ENCODE peak calls at places on chromosome 6, in four cellular contexts. One of them, this sample, is unnamed.

GRCh38 chr6:53741001-53741400 is 53.8 kb upstream of the LRRC1 start:
- DNase-seq in stomach: no peak
- DNase-seq in NCI-H1048: no peak
- DNase-seq in mesothelial cell of epicardium: no peak
- DNase-seq in this sample: no peak

GRCh38 chr6:65650086-65650485 is 56.9 kb downstream of the EYS start:
- DNase-seq in NCI-H1048: no peak
- DNase-seq in stomach: no peak
- DNase-seq in mesothelial cell of epicardium: no peak
- DNase-seq in this sample: no peak

GRCh38 chr6:27897580-27898206 is 14.5 kb downstream of the OR2B2 start:
- DNase-seq in NCI-H1048: no peak
- DNase-seq in mesothelial cell of epicardium: no peak
- DNase-seq in stomach: no peak
- DNase-seq in this sample: no peak

GRCh38 chr6:43708857-43709653 is 21.5 kb upstream of the MRPS18A start:
- DNase-seq in stomach: no peak
- DNase-seq in NCI-H1048: no peak
- DNase-seq in mesothelial cell of epicardium: no peak
- DNase-seq in this sample: no peak

GRCh38 chr6:27870486-27870885 is 41.7 kb downstream of the OR2B2 start:
- DNase-seq in mesothelial cell of epicardium: no peak
- DNase-seq in NCI-H1048: no peak
- DNase-seq in stomach: no peak
- DNase-seq in this sample: no peak

GRCh38 chr6:81561731-81562130 is 190.8 kb downstream of the TENT5A start:
- DNase-seq in mesothelial cell of epicardium: no peak
- DNase-seq in stomach: no peak
- DNase-seq in NCI-H1048: no peak
- DNase-seq in this sample: no peak

GRCh38 chr6:75893058-75893775 is 144.2 kb downstream of the MYO6 start:
- DNase-seq in stomach: no peak
- DNase-seq in NCI-H1048: peak
- DNase-seq in mesothelial cell of epicardium: no peak
- DNase-seq in this sample: no peak

GRCh38 chr6:31887608-31888007 is 8.8 kb upstream of the SLC44A4 start:
- DNase-seq in mesothelial cell of epicardium: no peak
- DNase-seq in stomach: no peak
- DNase-seq in NCI-H1048: no peak
- DNase-seq in this sample: no peak

GRCh38 chr6:150868759-150869158 is 3.3 kb downstream of the MTHFD1L start:
- DNase-seq in mesothelial cell of epicardium: no peak
- DNase-seq in stomach: no peak
- DNase-seq in NCI-H1048: no peak
- DNase-seq in this sample: no peak

GRCh38 chr6:9540534-9541126 is 874.2 kb downstream of the TFAP2A start:
- DNase-seq in mesothelial cell of epicardium: no peak
- DNase-seq in stomach: no peak
- DNase-seq in NCI-H1048: peak
- DNase-seq in this sample: no peak

GRCh38 chr6:169162968-169163903 is 90.4 kb downstream of the THBS2 start:
- DNase-seq in mesothelial cell of epicardium: no peak
- DNase-seq in NCI-H1048: no peak
- DNase-seq in stomach: no peak
- DNase-seq in this sample: no peak

GRCh38 chr6:147158881-147159280 is 45.3 kb upstream of the STXBP5 start:
- DNase-seq in mesothelial cell of epicardium: no peak
- DNase-seq in NCI-H1048: no peak
- DNase-seq in stomach: no peak
- DNase-seq in this sample: no peak

GRCh38 chr6:74087898-74088297 is 391.9 kb downstream of the CD109 start:
- DNase-seq in mesothelial cell of epicardium: no peak
- DNase-seq in NCI-H1048: no peak
- DNase-seq in stomach: no peak
- DNase-seq in this sample: no peak

GRCh38 chr6:34919651-34920050 is 30.6 kb downstream of the ANKS1A start:
- DNase-seq in mesothelial cell of epicardium: no peak
- DNase-seq in stomach: no peak
- DNase-seq in NCI-H1048: no peak
- DNase-seq in this sample: no peak

GRCh38 chr6:7129784-7130569 is 22.2 kb downstream of the RREB1 start:
- DNase-seq in NCI-H1048: no peak
- DNase-seq in mesothelial cell of epicardium: no peak
- DNase-seq in stomach: no peak
- DNase-seq in this sample: peak

GRCh38 chr6:80527552-80528052 is 421.1 kb downstream of the BCKDHB start:
- DNase-seq in mesothelial cell of epicardium: no peak
- DNase-seq in NCI-H1048: no peak
- DNase-seq in stomach: no peak
- DNase-seq in this sample: no peak

GRCh38 chr6:35757461-35758123 is 18.8 kb upstream of the CLPSL2 start:
- DNase-seq in mesothelial cell of epicardium: no peak
- DNase-seq in NCI-H1048: no peak
- DNase-seq in stomach: no peak
- DNase-seq in this sample: no peak

GRCh38 chr6:169858935-169859351 is 107.5 kb downstream of the ERMARD start:
- DNase-seq in stomach: peak
- DNase-seq in NCI-H1048: no peak
- DNase-seq in mesothelial cell of epicardium: peak
- DNase-seq in this sample: no peak

GRCh38 chr6:42260424-42260888 is 42.8 kb upstream of the MRPS10 start:
- DNase-seq in mesothelial cell of epicardium: no peak
- DNase-seq in stomach: no peak
- DNase-seq in NCI-H1048: no peak
- DNase-seq in this sample: no peak

GRCh38 chr6:113457156-113457555 is 400.0 kb upstream of the MARCKS start:
- DNase-seq in stomach: no peak
- DNase-seq in NCI-H1048: no peak
- DNase-seq in mesothelial cell of epicardium: no peak
- DNase-seq in this sample: no peak

GRCh38 chr6:22126910-22127309 is 169.9 kb downstream of the PRL start:
- DNase-seq in mesothelial cell of epicardium: no peak
- DNase-seq in stomach: no peak
- DNase-seq in NCI-H1048: no peak
- DNase-seq in this sample: no peak

GRCh38 chr6:31513456-31514165 is 15.2 kb upstream of the MCCD1 start:
- DNase-seq in NCI-H1048: no peak
- DNase-seq in stomach: no peak
- DNase-seq in mesothelial cell of epicardium: no peak
- DNase-seq in this sample: no peak

GRCh38 chr6:46935687-46936086 is 13.9 kb upstream of the ADGRF5 start:
- DNase-seq in mesothelial cell of epicardium: no peak
- DNase-seq in NCI-H1048: no peak
- DNase-seq in stomach: no peak
- DNase-seq in this sample: peak

GRCh38 chr6:169933251-169933821 is 181.9 kb downstream of the ERMARD start:
- DNase-seq in NCI-H1048: no peak
- DNase-seq in stomach: peak
- DNase-seq in mesothelial cell of epicardium: no peak
- DNase-seq in this sample: no peak

GRCh38 chr6:30071081-30071818 is 4.3 kb downstream of the PPP1R11 start:
- DNase-seq in stomach: no peak
- DNase-seq in mesothelial cell of epicardium: peak
- DNase-seq in NCI-H1048: no peak
- DNase-seq in this sample: peak

GRCh38 chr6:3734023-3734422 is 17.5 kb downstream of the PXDC1 start:
- DNase-seq in stomach: no peak
- DNase-seq in mesothelial cell of epicardium: no peak
- DNase-seq in NCI-H1048: no peak
- DNase-seq in this sample: no peak

GRCh38 chr6:10458287-10458686 is 43.4 kb upstream of the TFAP2A start:
- DNase-seq in stomach: no peak
- DNase-seq in NCI-H1048: no peak
- DNase-seq in mesothelial cell of epicardium: no peak
- DNase-seq in this sample: no peak

GRCh38 chr6:12849420-12850200 is 133.0 kb downstream of the PHACTR1 start:
- DNase-seq in NCI-H1048: no peak
- DNase-seq in mesothelial cell of epicardium: no peak
- DNase-seq in stomach: no peak
- DNase-seq in this sample: no peak

GRCh38 chr6:145727817-145728388 is 7.4 kb downstream of the EPM2A start:
- DNase-seq in stomach: no peak
- DNase-seq in mesothelial cell of epicardium: no peak
- DNase-seq in NCI-H1048: no peak
- DNase-seq in this sample: no peak

GRCh38 chr6:46790359-46790874 is 2.8 kb upstream of the MEP1A start:
- DNase-seq in NCI-H1048: no peak
- DNase-seq in stomach: no peak
- DNase-seq in mesothelial cell of epicardium: no peak
- DNase-seq in this sample: no peak

This sample was measured in upper lobe of left lung.